ENCODE peak calls at places on chromosomes 16 and 17, in four cellular contexts. S is K562, Z is HL-60, Y is GM12878. W is an unnamed sample.

GRCh38 chr17:794876-795275 is 12.7 kb downstream of the MRM3 start:
- DNase-seq in Z (no peak), S (peak), Y (no peak), W (peak)

GRCh38 chr16:58466396-58466795 is 33.5 kb upstream of the NDRG4 start:
- DNase-seq in S (no peak), Z (no peak), Y (no peak), W (no peak)

GRCh38 chr17:36183001-36183810 is 6.8 kb upstream of the TBC1D3B start:
- DNase-seq in Y (no peak), S (peak), Z (no peak), W (peak)

GRCh38 chr17:60959011-60959410 is 281.4 kb downstream of the BCAS3 start:
- DNase-seq in Y (no peak), Z (no peak), S (no peak), W (no peak)

GRCh38 chr16:49499018-49499785 is 125.6 kb downstream of the C16orf78 start:
- DNase-seq in Y (no peak), Z (no peak), S (no peak), W (no peak)

GRCh38 chr17:56478836-56479447 is 114.6 kb upstream of the NOG start:
- DNase-seq in Y (no peak), S (peak), Z (no peak), W (no peak)

GRCh38 chr17:51091635-51092034 is 29.0 kb downstream of the SPAG9 start:
- DNase-seq in Y (no peak), Z (no peak), S (no peak), W (no peak)

GRCh38 chr17:77884019-77884418 is 74.5 kb upstream of the TNRC6C start:
- DNase-seq in Y (no peak), S (no peak), Z (no peak), W (no peak)

GRCh38 chr16:65249768-65250167 is 127.9 kb upstream of the CDH11 start:
- DNase-seq in S (no peak), Y (no peak), Z (no peak), W (no peak)

GRCh38 chr17:66953661-66954060 is 10.8 kb upstream of the CACNG4 start:
- DNase-seq in Z (no peak), Y (no peak), S (no peak), W (no peak)

GRCh38 chr17:7842380-7842949 is 8.4 kb downstream of the KDM6B start:
- DNase-seq in Y (no peak), Z (no peak), S (peak), W (peak)

GRCh38 chr17:62921837-62922236 is 44.2 kb upstream of the TANC2 start:
- DNase-seq in Z (no peak), S (no peak), Y (no peak), W (no peak)
- TF ChIP-seq POLR2AphosphoS5 in Z (no peak), S (no peak), Y (no peak), W (no peak)

DNA sequence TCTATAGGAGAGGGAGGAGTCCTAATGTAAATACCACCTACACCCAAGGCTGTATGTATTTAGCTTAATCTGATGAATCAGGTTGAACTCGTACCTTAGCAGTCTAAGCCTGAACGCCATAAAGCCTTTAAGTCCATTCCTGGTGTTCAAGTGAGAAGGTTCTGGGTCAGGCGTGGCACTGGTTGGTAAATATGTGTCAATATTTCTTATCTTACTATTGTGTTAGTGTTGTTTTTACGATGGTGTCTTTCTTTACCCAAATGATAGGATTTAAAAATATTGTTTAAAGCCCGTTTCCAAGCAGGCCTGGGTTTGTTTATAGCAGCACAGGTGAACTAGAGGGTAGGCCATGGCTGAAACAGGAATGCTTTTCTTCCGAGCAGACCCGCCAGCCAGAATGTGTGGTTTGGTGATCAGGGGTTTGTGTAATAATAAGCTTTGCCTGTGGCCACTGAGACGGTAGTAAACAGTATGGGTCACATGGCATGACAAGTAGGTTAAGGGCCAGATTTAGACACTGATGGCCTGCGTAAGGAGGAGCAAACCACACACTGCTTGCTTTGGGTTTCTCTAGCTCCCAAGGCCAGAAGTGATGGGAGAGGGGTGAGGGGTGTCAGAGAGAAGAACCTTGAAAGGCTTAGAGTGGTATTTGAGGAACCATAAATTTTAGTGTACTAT is 3.3 kb downstream of the TMEM94 start:
- DNase-seq in Z (peak), Y (peak), S (no peak), W (no peak)
- TF ChIP-seq SPI1 in Z (no peak), Y (no peak), S (no peak), W (no peak)

DNA sequence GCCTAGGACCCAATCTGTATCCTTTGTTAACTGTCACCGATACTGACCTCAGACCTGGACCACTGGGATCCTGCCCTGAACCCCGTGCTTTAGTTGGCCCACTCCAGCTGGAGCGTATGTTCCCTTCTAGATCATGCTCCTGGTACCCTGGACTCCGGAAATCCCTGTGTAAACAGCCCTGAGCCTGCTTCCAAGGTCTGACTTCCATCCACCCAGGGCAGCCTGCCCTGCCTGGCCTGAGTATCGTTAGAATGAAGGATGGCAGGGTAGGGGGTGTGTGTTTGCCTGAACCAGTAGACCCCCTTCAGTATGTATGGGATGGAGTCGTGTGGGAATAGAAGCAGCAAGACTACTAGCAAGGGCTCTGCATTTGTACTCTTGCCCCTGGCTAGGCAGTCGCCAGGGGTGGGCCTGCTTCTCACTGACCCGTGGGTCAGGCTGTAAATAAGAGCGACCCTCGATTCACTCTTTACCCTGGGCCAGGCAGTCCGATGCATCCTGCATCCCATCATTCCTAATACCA is 691 bp upstream of the TMEM98 start:
- DNase-seq in Y (no peak), S (no peak), Z (no peak), W (no peak)
- TF ChIP-seq POLR2AphosphoS5 in Y (no peak), S (no peak), Z (no peak), W (no peak)

GRCh38 chr16:10876799-10877341 is at the start of gene CIITA:
- DNase-seq in Y (peak), Z (peak), S (peak), W (peak)
- TF ChIP-seq SPI1 in Y (peak), Z (peak), S (peak), W (peak)

DNA sequence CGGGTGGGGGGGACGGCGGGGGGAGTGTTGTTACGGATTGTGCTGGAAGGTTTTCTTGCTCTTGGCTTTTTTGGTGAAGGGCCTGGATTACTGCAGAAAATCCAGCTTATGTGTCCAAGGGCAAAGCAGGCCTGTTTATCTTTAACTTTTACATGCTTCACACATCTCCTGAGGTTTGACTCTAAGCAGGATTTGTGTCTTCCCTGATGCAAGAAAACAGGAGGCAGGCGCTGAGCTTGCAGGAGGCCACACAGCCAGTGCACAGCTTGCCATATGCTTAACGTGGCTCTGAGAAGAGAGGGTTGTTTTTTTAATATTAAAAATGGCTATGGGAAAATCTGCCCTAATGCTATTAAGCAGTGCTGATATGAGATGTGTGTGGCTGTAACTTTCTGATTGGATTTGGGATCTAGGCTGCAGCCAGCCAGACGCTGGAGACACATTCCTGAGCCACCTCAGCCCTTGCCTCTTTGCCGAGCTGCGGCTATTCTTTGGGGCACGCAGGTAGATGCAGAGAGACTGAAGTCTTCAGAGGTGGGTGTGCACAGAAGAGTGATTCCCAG is 20.4 kb upstream of the RPTOR start:
- DNase-seq in S (no peak), Z (no peak), Y (no peak), W (no peak)
- TF ChIP-seq POLR2AphosphoS5 in S (no peak), Z (no peak), Y (no peak), W (no peak)

GRCh38 chr16:68351463-68351862 is 40.6 kb downstream of the PRMT7 start:
- DNase-seq in Y (no peak), Z (no peak), S (no peak), W (no peak)

GRCh38 chr16:68354816-68355215 is 44.0 kb downstream of the PRMT7 start:
- DNase-seq in Y (no peak), Z (no peak), S (no peak), W (no peak)

GRCh38 chr16:68355447-68356248 is 44.8 kb downstream of the PRMT7 start:
- DNase-seq in Z (no peak), S (no peak), Y (no peak), W (no peak)

GRCh38 chr16:68351991-68352431 is 41.2 kb downstream of the PRMT7 start:
- DNase-seq in Z (no peak), S (no peak), Y (no peak), W (no peak)

DNA sequence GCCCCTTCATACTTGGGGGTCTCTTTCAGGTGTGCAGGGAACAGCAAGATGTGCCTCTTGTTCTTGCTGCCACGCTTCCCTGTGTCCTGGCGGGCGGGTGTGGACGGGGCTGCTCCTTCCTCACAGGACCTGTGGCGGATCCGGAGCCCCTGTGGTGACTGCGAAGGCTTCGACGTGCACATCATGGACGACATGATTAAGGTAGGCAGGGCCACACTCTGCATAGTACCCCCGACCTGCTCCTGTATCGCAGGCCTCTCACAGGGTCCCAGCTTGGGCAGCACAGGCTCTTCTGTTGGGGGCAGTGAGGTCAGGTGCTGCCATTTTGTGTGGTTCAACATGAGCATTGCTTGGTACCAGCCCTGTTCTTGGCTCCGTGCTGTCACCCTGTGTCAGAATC is 42.5 kb downstream of the PRMT7 start:
- DNase-seq in Y (no peak), Z (no peak), S (no peak), W (no peak)
- TF ChIP-seq SPI1 in Y (no peak), Z (no peak), S (no peak), W (no peak)

GRCh38 chr17:8855477-8856204 is 11.8 kb downstream of the PIK3R6 start:
- DNase-seq in Y (peak), S (no peak), Z (no peak), W (no peak)

GRCh38 chr17:8859029-8859803 is 8.3 kb downstream of the PIK3R6 start:
- DNase-seq in S (peak), Y (no peak), Z (no peak), W (no peak)

GRCh38 chr17:8859804-8860430 is 7.6 kb downstream of the PIK3R6 start:
- DNase-seq in Y (no peak), Z (no peak), S (no peak), W (no peak)

GRCh38 chr17:8856869-8857575 is 10.5 kb downstream of the PIK3R6 start:
- DNase-seq in Z (no peak), Y (no peak), S (no peak), W (no peak)

DNA sequence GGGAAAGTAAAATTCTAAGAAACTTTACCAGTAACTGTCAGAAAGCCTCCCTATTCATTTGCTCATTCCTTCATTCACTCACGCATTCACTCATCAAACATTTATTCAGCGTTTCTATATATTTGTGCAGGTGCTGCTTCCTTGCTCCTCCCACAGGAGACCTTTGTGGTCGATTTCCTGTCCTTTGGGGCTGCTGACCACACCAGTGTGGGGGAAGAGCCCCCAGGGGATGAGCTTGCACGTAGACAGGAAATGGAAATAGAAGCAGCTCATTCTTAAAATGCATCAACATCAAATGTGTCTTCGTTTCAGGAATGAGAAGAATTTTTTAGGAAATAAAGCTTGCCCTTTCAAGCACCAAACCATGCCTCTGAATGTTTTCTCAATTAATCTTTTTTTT is 9.6 kb downstream of the PIK3R6 start:
- DNase-seq in S (no peak), Z (no peak), Y (peak), W (no peak)
- TF ChIP-seq POLR2AphosphoS5 in S (no peak), Z (no peak), Y (peak), W (peak)

GRCh38 chr17:73757324-73757942 is 113.2 kb upstream of the SDK2 start:
- DNase-seq in Y (no peak), Z (no peak), S (peak), W (no peak)
- TF ChIP-seq SPI1 in Y (no peak), Z (no peak), S (no peak), W (no peak)

GRCh38 chr16:73066321-73066926 is 18.5 kb upstream of the ZFHX3 start:
- DNase-seq in Z (no peak), Y (no peak), S (no peak), W (no peak)

GRCh38 chr16:73064227-73064995 is 16.5 kb upstream of the ZFHX3 start:
- DNase-seq in Y (no peak), S (peak), Z (no peak), W (peak)

GRCh38 chr16:73064996-73065349 is 17.0 kb upstream of the ZFHX3 start:
- DNase-seq in Z (no peak), S (no peak), Y (no peak), W (no peak)

GRCh38 chr16:73066927-73067670 is 19.2 kb upstream of the ZFHX3 start:
- DNase-seq in Y (no peak), S (no peak), Z (no peak), W (no peak)

DNA sequence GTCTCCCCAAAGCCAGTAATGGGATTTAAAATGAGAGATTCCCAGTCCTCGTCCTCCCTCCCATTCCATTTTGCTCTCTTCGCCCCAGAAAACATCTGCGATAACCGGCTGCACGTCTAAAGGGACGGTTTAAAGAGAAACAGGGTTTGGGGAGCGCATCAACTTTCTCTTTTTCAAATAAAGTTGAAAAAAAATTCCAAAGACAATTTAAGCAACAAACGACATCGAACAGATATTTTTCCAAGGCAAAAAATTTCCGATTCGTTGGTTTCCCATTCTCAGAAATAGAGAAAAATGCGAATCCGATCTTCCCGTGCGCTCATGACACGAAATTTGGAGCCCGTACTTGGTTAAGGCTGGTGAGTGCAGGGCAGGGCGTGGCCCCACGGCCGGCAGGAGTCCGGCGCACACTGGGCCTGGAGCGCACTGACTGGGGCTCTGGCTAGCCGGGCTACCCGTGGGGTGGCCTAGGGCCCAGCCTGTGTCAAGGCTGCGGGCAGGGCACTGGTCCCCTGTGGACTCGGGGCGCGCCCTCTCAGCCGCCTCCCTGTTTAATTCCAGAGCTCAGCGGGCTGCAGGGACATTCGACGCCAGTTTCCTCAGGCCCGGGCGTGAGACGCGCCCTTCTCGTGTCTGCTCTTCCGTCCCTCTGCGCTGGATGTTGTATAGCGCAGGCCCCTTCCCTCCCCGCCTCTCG is 17.8 kb upstream of the ZFHX3 start:
- DNase-seq in Y (no peak), Z (no peak), S (no peak), W (no peak)
- TF ChIP-seq POLR2AphosphoS5 in Y (no peak), Z (no peak), S (no peak), W (no peak)